ENCODE peak calls at places on chromosomes 12 and 14, in nine cellular contexts. One of them, this sample, is unnamed. For H3K4me1, the result is how much of the 10 kb centered on the place peaks cover.

GRCh38 chr12:97292588-97292987 is 170.0 kb upstream of the RMST start:
- ATAC-seq in CD8-positive, alpha-beta T cell: no peak
- ATAC-seq in A549: no peak
- ATAC-seq in GM12878: peak
- ATAC-seq in lung: no peak
- ATAC-seq in right lobe of liver: no peak
- ATAC-seq in left lung: no peak
- ATAC-seq in upper lobe of left lung: no peak
- ATAC-seq in right cardiac atrium: no peak
- ATAC-seq in this sample: no peak

GRCh38 chr14:69043598-69044267 is 64.6 kb upstream of the ACTN1 start:
- ATAC-seq in GM12878: no peak
- ATAC-seq in lung: no peak
- ATAC-seq in A549: no peak
- ATAC-seq in upper lobe of left lung: peak
- ATAC-seq in right lobe of liver: peak
- ATAC-seq in left lung: peak
- ATAC-seq in right cardiac atrium: peak
- ATAC-seq in CD8-positive, alpha-beta T cell: no peak
- ATAC-seq in this sample: peak

GRCh38 chr12:10131101-10131632 is 1.2 kb upstream of the CLEC7A start:
- ATAC-seq in right cardiac atrium: peak
- ATAC-seq in left lung: peak
- ATAC-seq in lung: no peak
- ATAC-seq in GM12878: no peak
- ATAC-seq in A549: no peak
- ATAC-seq in upper lobe of left lung: no peak
- ATAC-seq in right lobe of liver: peak
- ATAC-seq in CD8-positive, alpha-beta T cell: no peak
- ATAC-seq in this sample: no peak

GRCh38 chr12:66538970-66539369 is 139.9 kb downstream of the GRIP1 start:
- ATAC-seq in right lobe of liver: no peak
- ATAC-seq in right cardiac atrium: no peak
- ATAC-seq in CD8-positive, alpha-beta T cell: no peak
- ATAC-seq in GM12878: no peak
- ATAC-seq in upper lobe of left lung: no peak
- ATAC-seq in A549: no peak
- ATAC-seq in lung: no peak
- ATAC-seq in left lung: no peak
- ATAC-seq in this sample: no peak

GRCh38 chr14:69951263-69951662 is 72.0 kb downstream of the SMOC1 start:
- ATAC-seq in lung: no peak
- ATAC-seq in right lobe of liver: no peak
- ATAC-seq in GM12878: no peak
- ATAC-seq in upper lobe of left lung: no peak
- ATAC-seq in right cardiac atrium: no peak
- ATAC-seq in A549: no peak
- ATAC-seq in left lung: no peak
- ATAC-seq in CD8-positive, alpha-beta T cell: no peak
- ATAC-seq in this sample: no peak

GRCh38 chr14:57943038-57943437 is 77.1 kb upstream of the SLC35F4 start:
- ATAC-seq in upper lobe of left lung: no peak
- ATAC-seq in lung: no peak
- ATAC-seq in right lobe of liver: no peak
- ATAC-seq in CD8-positive, alpha-beta T cell: no peak
- ATAC-seq in right cardiac atrium: no peak
- ATAC-seq in GM12878: no peak
- ATAC-seq in A549: no peak
- ATAC-seq in left lung: no peak
- ATAC-seq in this sample: no peak

GRCh38 chr12:131700271-131700670 is 10.6 kb upstream of the SFSWAP start:
- ATAC-seq in left lung: no peak
- ATAC-seq in A549: no peak
- ATAC-seq in lung: no peak
- ATAC-seq in upper lobe of left lung: no peak
- ATAC-seq in CD8-positive, alpha-beta T cell: no peak
- ATAC-seq in right cardiac atrium: no peak
- ATAC-seq in GM12878: no peak
- ATAC-seq in right lobe of liver: no peak
- ATAC-seq in this sample: no peak

GRCh38 chr12:47218191-47218654 is 138.5 kb upstream of the AMIGO2 start:
- ATAC-seq in A549: no peak
- ATAC-seq in CD8-positive, alpha-beta T cell: peak
- ATAC-seq in lung: no peak
- ATAC-seq in GM12878: peak
- ATAC-seq in upper lobe of left lung: no peak
- ATAC-seq in left lung: no peak
- ATAC-seq in right lobe of liver: no peak
- ATAC-seq in right cardiac atrium: no peak
- ATAC-seq in this sample: no peak

GRCh38 chr14:52706286-52706685 is 714 bp upstream of the PSMC6 start:
- ATAC-seq in lung: no peak
- ATAC-seq in A549: peak
- ATAC-seq in CD8-positive, alpha-beta T cell: peak
- ATAC-seq in right lobe of liver: no peak
- ATAC-seq in left lung: peak
- ATAC-seq in upper lobe of left lung: peak
- ATAC-seq in right cardiac atrium: no peak
- ATAC-seq in GM12878: peak
- ATAC-seq in this sample: no peak

GRCh38 chr14:104609666-104610065 is 5.1 kb upstream of the TMEM179 start:
- ATAC-seq in lung: no peak
- ATAC-seq in CD8-positive, alpha-beta T cell: no peak
- ATAC-seq in right lobe of liver: no peak
- ATAC-seq in right cardiac atrium: no peak
- ATAC-seq in A549: no peak
- ATAC-seq in upper lobe of left lung: no peak
- ATAC-seq in left lung: no peak
- ATAC-seq in GM12878: no peak
- ATAC-seq in this sample: no peak

GRCh38 chr12:43832506-43833168 is 3.2 kb upstream of the TMEM117 start:
- ATAC-seq in right cardiac atrium: no peak
- ATAC-seq in right lobe of liver: no peak
- ATAC-seq in upper lobe of left lung: no peak
- ATAC-seq in A549: no peak
- ATAC-seq in lung: no peak
- ATAC-seq in CD8-positive, alpha-beta T cell: peak
- ATAC-seq in left lung: no peak
- ATAC-seq in GM12878: no peak
- ATAC-seq in this sample: no peak

GRCh38 chr12:43840338-43840737 is 4.5 kb downstream of the TMEM117 start:
- ATAC-seq in upper lobe of left lung: no peak
- ATAC-seq in GM12878: no peak
- ATAC-seq in A549: no peak
- ATAC-seq in right cardiac atrium: no peak
- ATAC-seq in right lobe of liver: no peak
- ATAC-seq in left lung: no peak
- ATAC-seq in lung: no peak
- ATAC-seq in CD8-positive, alpha-beta T cell: no peak
- ATAC-seq in this sample: no peak

GRCh38 chr12:43835264-43835655 is 621 bp upstream of the TMEM117 start:
- ATAC-seq in right cardiac atrium: no peak
- ATAC-seq in upper lobe of left lung: no peak
- ATAC-seq in CD8-positive, alpha-beta T cell: no peak
- ATAC-seq in lung: no peak
- ATAC-seq in GM12878: peak
- ATAC-seq in A549: peak
- ATAC-seq in right lobe of liver: peak
- ATAC-seq in left lung: no peak
- ATAC-seq in this sample: no peak

GRCh38 chr12:43836455-43836989 is 641 bp downstream of the TMEM117 start:
- ATAC-seq in left lung: peak
- ATAC-seq in right lobe of liver: peak
- ATAC-seq in lung: peak
- ATAC-seq in A549: peak
- ATAC-seq in CD8-positive, alpha-beta T cell: no peak
- ATAC-seq in GM12878: peak
- ATAC-seq in right cardiac atrium: peak
- ATAC-seq in upper lobe of left lung: no peak
- ATAC-seq in this sample: peak

GRCh38 chr12:43835656-43836454 is at the start of gene TMEM117:
- ATAC-seq in right lobe of liver: peak
- ATAC-seq in GM12878: peak
- ATAC-seq in CD8-positive, alpha-beta T cell: peak
- ATAC-seq in lung: peak
- ATAC-seq in A549: peak
- ATAC-seq in right cardiac atrium: peak
- ATAC-seq in left lung: peak
- ATAC-seq in upper lobe of left lung: peak
- ATAC-seq in this sample: peak
- H3K4me3 ChIP-seq in right lobe of liver: peak
- H3K4me3 ChIP-seq in GM12878: peak
- H3K4me3 ChIP-seq in CD8-positive, alpha-beta T cell: peak
- H3K4me3 ChIP-seq in lung: peak
- H3K4me3 ChIP-seq in A549: peak
- H3K4me3 ChIP-seq in right cardiac atrium: peak
- H3K4me3 ChIP-seq in left lung: peak
- H3K4me3 ChIP-seq in upper lobe of left lung: peak
- H3K4me3 ChIP-seq in this sample: peak

GRCh38 chr12:11651377-11651776 is 1.9 kb downstream of the ETV6 start:
- ATAC-seq in lung: no peak
- ATAC-seq in GM12878: no peak
- ATAC-seq in CD8-positive, alpha-beta T cell: no peak
- ATAC-seq in A549: no peak
- ATAC-seq in left lung: no peak
- ATAC-seq in right cardiac atrium: no peak
- ATAC-seq in upper lobe of left lung: no peak
- ATAC-seq in right lobe of liver: no peak
- ATAC-seq in this sample: no peak

GRCh38 chr12:11654338-11654737 is 4.9 kb downstream of the ETV6 start:
- ATAC-seq in GM12878: peak
- ATAC-seq in CD8-positive, alpha-beta T cell: no peak
- ATAC-seq in lung: no peak
- ATAC-seq in A549: no peak
- ATAC-seq in left lung: no peak
- ATAC-seq in right cardiac atrium: no peak
- ATAC-seq in right lobe of liver: no peak
- ATAC-seq in upper lobe of left lung: no peak
- ATAC-seq in this sample: no peak

GRCh38 chr12:11651785-11652184 is 2.3 kb downstream of the ETV6 start:
- ATAC-seq in A549: no peak
- ATAC-seq in right cardiac atrium: no peak
- ATAC-seq in GM12878: peak
- ATAC-seq in upper lobe of left lung: no peak
- ATAC-seq in CD8-positive, alpha-beta T cell: no peak
- ATAC-seq in right lobe of liver: no peak
- ATAC-seq in left lung: peak
- ATAC-seq in lung: no peak
- ATAC-seq in this sample: no peak

GRCh38 chr12:11652351-11653040 is 3.0 kb downstream of the ETV6 start:
- ATAC-seq in left lung: peak
- ATAC-seq in right lobe of liver: peak
- ATAC-seq in GM12878: peak
- ATAC-seq in lung: peak
- ATAC-seq in CD8-positive, alpha-beta T cell: no peak
- ATAC-seq in A549: no peak
- ATAC-seq in upper lobe of left lung: peak
- ATAC-seq in right cardiac atrium: no peak
- ATAC-seq in this sample: no peak

GRCh38 chr12:11653215-11653753 is 3.8 kb downstream of the ETV6 start:
- ATAC-seq in GM12878: peak
- ATAC-seq in A549: no peak
- ATAC-seq in left lung: no peak
- ATAC-seq in lung: no peak
- ATAC-seq in right cardiac atrium: no peak
- ATAC-seq in CD8-positive, alpha-beta T cell: peak
- ATAC-seq in upper lobe of left lung: no peak
- ATAC-seq in right lobe of liver: no peak
- ATAC-seq in this sample: no peak
- H3K4me1 ChIP-seq in GM12878: under half
- H3K4me1 ChIP-seq in A549: under half
- H3K4me1 ChIP-seq in left lung: under half
- H3K4me1 ChIP-seq in lung: under half
- H3K4me1 ChIP-seq in right cardiac atrium: under half
- H3K4me1 ChIP-seq in CD8-positive, alpha-beta T cell: under half
- H3K4me1 ChIP-seq in upper lobe of left lung: half or more
- H3K4me1 ChIP-seq in right lobe of liver: under half
- H3K4me1 ChIP-seq in this sample: under half

DNA sequence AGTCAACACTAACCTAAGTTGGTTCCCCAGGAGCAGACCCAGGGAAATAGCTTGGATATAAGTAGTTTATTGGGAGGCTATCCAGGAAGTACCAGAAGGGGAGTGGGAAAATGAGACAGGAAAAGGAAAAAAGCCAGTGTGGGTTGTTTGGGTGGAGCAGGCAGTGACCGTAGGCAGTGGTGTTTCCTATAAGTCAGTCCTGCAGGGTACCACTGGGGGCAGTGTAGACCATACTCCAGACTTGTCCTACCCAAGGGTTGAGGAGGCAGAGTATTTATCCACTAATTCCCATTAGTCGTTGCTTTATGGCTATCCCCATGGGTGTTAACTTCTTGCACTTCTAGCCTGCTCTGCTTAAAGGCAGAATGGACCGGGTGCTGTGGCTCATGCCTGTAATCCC is 6.4 kb upstream of the CCDC60 start:
- ATAC-seq in lung: no peak
- ATAC-seq in GM12878: peak
- ATAC-seq in CD8-positive, alpha-beta T cell: no peak
- ATAC-seq in upper lobe of left lung: peak
- ATAC-seq in right cardiac atrium: peak
- ATAC-seq in right lobe of liver: peak
- ATAC-seq in left lung: peak
- ATAC-seq in A549: peak
- ATAC-seq in this sample: no peak
- H3K4me3 ChIP-seq in lung: no peak
- H3K4me3 ChIP-seq in GM12878: no peak
- H3K4me3 ChIP-seq in CD8-positive, alpha-beta T cell: no peak
- H3K4me3 ChIP-seq in upper lobe of left lung: no peak
- H3K4me3 ChIP-seq in right cardiac atrium: no peak
- H3K4me3 ChIP-seq in right lobe of liver: no peak
- H3K4me3 ChIP-seq in left lung: no peak
- H3K4me3 ChIP-seq in A549: no peak
- H3K4me3 ChIP-seq in this sample: no peak

GRCh38 chr12:122402264-122402663 is 20.2 kb downstream of the CLIP1 start:
- ATAC-seq in GM12878: no peak
- ATAC-seq in right cardiac atrium: no peak
- ATAC-seq in right lobe of liver: no peak
- ATAC-seq in left lung: no peak
- ATAC-seq in CD8-positive, alpha-beta T cell: no peak
- ATAC-seq in upper lobe of left lung: no peak
- ATAC-seq in A549: no peak
- ATAC-seq in lung: no peak
- ATAC-seq in this sample: no peak

GRCh38 chr12:122403831-122404230 is 18.6 kb downstream of the CLIP1 start:
- ATAC-seq in right lobe of liver: no peak
- ATAC-seq in left lung: no peak
- ATAC-seq in right cardiac atrium: no peak
- ATAC-seq in GM12878: peak
- ATAC-seq in upper lobe of left lung: no peak
- ATAC-seq in CD8-positive, alpha-beta T cell: no peak
- ATAC-seq in lung: no peak
- ATAC-seq in A549: no peak
- ATAC-seq in this sample: no peak

GRCh38 chr12:122403115-122403770 is 19.2 kb downstream of the CLIP1 start:
- ATAC-seq in left lung: no peak
- ATAC-seq in CD8-positive, alpha-beta T cell: no peak
- ATAC-seq in right lobe of liver: no peak
- ATAC-seq in upper lobe of left lung: no peak
- ATAC-seq in A549: no peak
- ATAC-seq in right cardiac atrium: no peak
- ATAC-seq in GM12878: peak
- ATAC-seq in lung: no peak
- ATAC-seq in this sample: no peak

GRCh38 chr12:122399254-122399591 is 23.2 kb downstream of the CLIP1 start:
- ATAC-seq in right lobe of liver: peak
- ATAC-seq in lung: no peak
- ATAC-seq in left lung: peak
- ATAC-seq in right cardiac atrium: peak
- ATAC-seq in GM12878: peak
- ATAC-seq in upper lobe of left lung: no peak
- ATAC-seq in A549: peak
- ATAC-seq in CD8-positive, alpha-beta T cell: no peak
- ATAC-seq in this sample: peak

GRCh38 chr12:122399592-122400373 is 22.7 kb downstream of the CLIP1 start:
- ATAC-seq in GM12878: peak
- ATAC-seq in right cardiac atrium: peak
- ATAC-seq in A549: peak
- ATAC-seq in upper lobe of left lung: peak
- ATAC-seq in CD8-positive, alpha-beta T cell: peak
- ATAC-seq in left lung: peak
- ATAC-seq in right lobe of liver: peak
- ATAC-seq in lung: peak
- ATAC-seq in this sample: peak
- H3K4me1 ChIP-seq in GM12878: under half
- H3K4me1 ChIP-seq in right cardiac atrium: under half
- H3K4me1 ChIP-seq in A549: half or more
- H3K4me1 ChIP-seq in upper lobe of left lung: under half
- H3K4me1 ChIP-seq in CD8-positive, alpha-beta T cell: under half
- H3K4me1 ChIP-seq in left lung: under half
- H3K4me1 ChIP-seq in right lobe of liver: half or more
- H3K4me1 ChIP-seq in lung: under half
- H3K4me1 ChIP-seq in this sample: under half